ENCODE peak calls at places on chromosomes 16 and 17, in eight cellular contexts. D is left colon, S is myocyte, R is bronchial epithelial cell, U is GDM1, O is putamen, H is NCI-H1930, K is KBM-7. N is an unnamed sample.

GRCh38 chr16:74448990-74449389 is 27.7 kb upstream of the CLEC18B start:
- DNase-seq in D (peak), S (peak), R (peak), U (no peak), O (no peak), H (no peak), K (peak), N (no peak)

GRCh38 chr16:23255000-23255399 is 47.1 kb upstream of the SCNN1B start:
- DNase-seq in D (no peak), S (no peak), R (no peak), U (no peak), O (no peak), H (no peak), K (no peak), N (no peak)

GRCh38 chr17:3915642-3916012 is 638 bp downstream of the P2RX1 start:
- DNase-seq in D (no peak), S (no peak), R (no peak), U (no peak), O (no peak), H (no peak), K (no peak), N (no peak)

GRCh38 chr17:3222505-3222904 is 15.0 kb downstream of the OR1A1 start:
- DNase-seq in D (no peak), S (no peak), R (no peak), U (no peak), O (no peak), H (no peak), K (no peak), N (no peak)

GRCh38 chr17:44557653-44558285 is 485 bp downstream of the FZD2 start:
- DNase-seq in D (peak), S (peak), R (peak), U (no peak), O (no peak), H (no peak), K (no peak), N (no peak)

GRCh38 chr17:41579484-41580243 is 7.0 kb downstream of the KRT14 start:
- DNase-seq in D (peak), S (peak), R (peak), U (peak), O (peak), H (peak), K (peak), N (peak)

GRCh38 chr17:8068736-8069586 is 18.6 kb downstream of the ALOX12B start:
- DNase-seq in D (peak), S (peak), R (no peak), U (no peak), O (no peak), H (no peak), K (no peak), N (no peak)

GRCh38 chr17:61279476-61280145 is 120.0 kb upstream of the TBX2 start:
- DNase-seq in D (no peak), S (peak), R (no peak), U (no peak), O (no peak), H (no peak), K (no peak), N (no peak)

GRCh38 chr16:20906225-20906870 is 5.8 kb downstream of the LYRM1 start:
- DNase-seq in D (no peak), S (peak), R (peak), U (no peak), O (no peak), H (no peak), K (no peak), N (no peak)

GRCh38 chr17:42050360-42051012 is at the start of gene C17orf113:
- DNase-seq in D (peak), S (peak), R (no peak), U (peak), O (peak), H (peak), K (peak), N (peak)

GRCh38 chr17:28938552-28938951 is 12.8 kb downstream of the PHF12 start:
- DNase-seq in D (no peak), S (no peak), R (no peak), U (no peak), O (peak), H (no peak), K (no peak), N (no peak)

GRCh38 chr16:78364501-78364900 is 265.0 kb downstream of the WWOX start:
- DNase-seq in D (no peak), S (peak), R (no peak), U (no peak), O (no peak), H (no peak), K (no peak), N (no peak)

GRCh38 chr17:33377837-33378236 is 84.7 kb upstream of the ASIC2 start:
- DNase-seq in D (no peak), S (peak), R (no peak), U (no peak), O (no peak), H (no peak), K (no peak), N (no peak)

GRCh38 chr17:75617218-75617617 is 16.0 kb upstream of the SMIM5 start:
- DNase-seq in D (peak), S (no peak), R (no peak), U (no peak), O (no peak), H (no peak), K (no peak), N (no peak)

GRCh38 chr17:82970818-82971610 is 108.4 kb upstream of the METRNL start:
- DNase-seq in D (no peak), S (no peak), R (no peak), U (no peak), O (no peak), H (no peak), K (no peak), N (no peak)

GRCh38 chr17:48816774-48817590 is at the start of gene TTLL6:
- DNase-seq in D (peak), S (peak), R (peak), U (peak), O (peak), H (peak), K (peak), N (peak)

GRCh38 chr16:86882586-86883280 is 304.4 kb downstream of the FOXL1 start:
- DNase-seq in D (no peak), S (peak), R (peak), U (no peak), O (no peak), H (no peak), K (no peak), N (no peak)

GRCh38 chr16:70793851-70794502 is 7.0 kb downstream of the VAC14 start:
- DNase-seq in D (no peak), S (no peak), R (no peak), U (no peak), O (no peak), H (no peak), K (no peak), N (no peak)

GRCh38 chr16:68074850-68075249 is 10.3 kb upstream of the NFATC3 start:
- DNase-seq in D (peak), S (peak), R (no peak), U (peak), O (no peak), H (no peak), K (peak), N (no peak)

GRCh38 chr17:69779378-69780214 is 295.4 kb upstream of the KCNJ16 start:
- DNase-seq in D (no peak), S (no peak), R (peak), U (no peak), O (no peak), H (no peak), K (no peak), N (no peak)

GRCh38 chr16:85204242-85205010 is 92.2 kb upstream of the CIBAR2 start:
- DNase-seq in D (no peak), S (no peak), R (peak), U (no peak), O (no peak), H (no peak), K (no peak), N (no peak)

GRCh38 chr16:14105976-14106375 is 34.9 kb downstream of the MRTFB start:
- DNase-seq in D (no peak), S (no peak), R (no peak), U (no peak), O (no peak), H (no peak), K (no peak), N (no peak)

GRCh38 chr16:29645699-29646187 is 17.3 kb upstream of the SPN start:
- DNase-seq in D (no peak), S (peak), R (peak), U (peak), O (no peak), H (no peak), K (peak), N (no peak)

GRCh38 chr16:86037999-86038922 is 139.3 kb downstream of the IRF8 start:
- DNase-seq in D (no peak), S (no peak), R (no peak), U (no peak), O (no peak), H (no peak), K (no peak), N (no peak)

GRCh38 chr17:65975878-65976277 is 216.1 kb downstream of the CEP112 start:
- DNase-seq in D (no peak), S (no peak), R (no peak), U (peak), O (no peak), H (no peak), K (peak), N (no peak)

GRCh38 chr16:20734782-20735181 is 6.8 kb downstream of the THUMPD1 start:
- DNase-seq in D (no peak), S (no peak), R (no peak), U (no peak), O (no peak), H (no peak), K (no peak), N (no peak)

GRCh38 chr17:29584452-29585079 is 4.9 kb downstream of the GIT1 start:
- DNase-seq in D (no peak), S (no peak), R (no peak), U (no peak), O (no peak), H (no peak), K (peak), N (no peak)

GRCh38 chr17:73432624-73433190 is 120.9 kb upstream of the CDC42EP4 start:
- DNase-seq in D (no peak), S (no peak), R (no peak), U (no peak), O (no peak), H (no peak), K (no peak), N (no peak)

GRCh38 chr17:5800646-5801045 is 216.3 kb upstream of the NLRP1 start:
- DNase-seq in D (no peak), S (no peak), R (no peak), U (no peak), O (no peak), H (no peak), K (no peak), N (peak)

GRCh38 chr17:47705536-47706481 is 11.8 kb downstream of the TBKBP1 start:
- DNase-seq in D (no peak), S (no peak), R (no peak), U (no peak), O (no peak), H (no peak), K (no peak), N (no peak)

GRCh38 chr17:73074515-73074914 is 18.0 kb downstream of the SLC39A11 start:
- DNase-seq in D (no peak), S (no peak), R (no peak), U (no peak), O (no peak), H (no peak), K (no peak), N (no peak)

GRCh38 chr17:14428640-14429029 is 127.8 kb downstream of the HS3ST3B1 start:
- DNase-seq in D (no peak), S (no peak), R (no peak), U (peak), O (no peak), H (no peak), K (peak), N (no peak)

GRCh38 chr16:12538667-12539081 is 265.0 kb downstream of the CPPED1 start:
- DNase-seq in D (no peak), S (peak), R (peak), U (no peak), O (no peak), H (no peak), K (peak), N (no peak)

GRCh38 chr17:68611353-68612227 is 10.4 kb upstream of the FAM20A start:
- DNase-seq in D (no peak), S (no peak), R (no peak), U (no peak), O (no peak), H (no peak), K (no peak), N (no peak)

GRCh38 chr16:58501242-58502131 is 1.5 kb downstream of the NDRG4 start:
- DNase-seq in D (no peak), S (no peak), R (no peak), U (no peak), O (no peak), H (peak), K (no peak), N (no peak)

GRCh38 chr17:44345497-44346026 is 460 bp downstream of the GRN start:
- DNase-seq in D (peak), S (peak), R (peak), U (peak), O (peak), H (peak), K (peak), N (peak)

GRCh38 chr17:37737081-37737480 is 7.8 kb downstream of the HNF1B start:
- DNase-seq in D (no peak), S (no peak), R (no peak), U (no peak), O (no peak), H (no peak), K (no peak), N (no peak)

GRCh38 chr17:59802160-59802559 is 90.6 kb downstream of the TUBD1 start:
- DNase-seq in D (no peak), S (no peak), R (no peak), U (no peak), O (no peak), H (no peak), K (no peak), N (no peak)

GRCh38 chr16:89581045-89581695 is 5.6 kb downstream of the CPNE7 start:
- DNase-seq in D (no peak), S (peak), R (peak), U (no peak), O (no peak), H (no peak), K (no peak), N (no peak)